ENCODE peak calls at places on chromosomes 7 and 10, in ten cellular contexts. One of them, this sample, is unnamed.

GRCh38 chr7:11642841-11643240 is 189.2 kb downstream of the THSD7A start:
- DNase-seq in left ventricle myocardium inferior: no peak
- DNase-seq in B cell: no peak
- DNase-seq in A549: no peak
- DNase-seq in tibial nerve: no peak
- DNase-seq in WTC11: no peak
- DNase-seq in cardiac muscle cell: no peak
- DNase-seq in AG04450: no peak
- DNase-seq in pancreas: no peak
- DNase-seq in GM12865: no peak
- DNase-seq in this sample: no peak

GRCh38 chr10:97937928-97938327 is 88.3 kb downstream of the GOLGA7B start:
- DNase-seq in left ventricle myocardium inferior: no peak
- DNase-seq in B cell: no peak
- DNase-seq in A549: no peak
- DNase-seq in tibial nerve: no peak
- DNase-seq in WTC11: no peak
- DNase-seq in cardiac muscle cell: no peak
- DNase-seq in AG04450: no peak
- DNase-seq in pancreas: no peak
- DNase-seq in GM12865: no peak
- DNase-seq in this sample: no peak

GRCh38 chr7:16479587-16479986 is 14.0 kb upstream of the SOSTDC1 start:
- DNase-seq in left ventricle myocardium inferior: no peak
- DNase-seq in B cell: no peak
- DNase-seq in A549: no peak
- DNase-seq in tibial nerve: no peak
- DNase-seq in WTC11: no peak
- DNase-seq in cardiac muscle cell: no peak
- DNase-seq in AG04450: no peak
- DNase-seq in pancreas: no peak
- DNase-seq in GM12865: no peak
- DNase-seq in this sample: no peak

GRCh38 chr7:151689196-151689971 is 169.7 kb upstream of the RHEB start:
- DNase-seq in left ventricle myocardium inferior: peak
- DNase-seq in B cell: peak
- DNase-seq in A549: no peak
- DNase-seq in tibial nerve: no peak
- DNase-seq in WTC11: no peak
- DNase-seq in cardiac muscle cell: peak
- DNase-seq in AG04450: no peak
- DNase-seq in pancreas: peak
- DNase-seq in GM12865: no peak
- DNase-seq in this sample: no peak

GRCh38 chr7:84294907-84295455 is 100.4 kb upstream of the SEMA3A start:
- DNase-seq in left ventricle myocardium inferior: no peak
- DNase-seq in B cell: no peak
- DNase-seq in A549: no peak
- DNase-seq in tibial nerve: no peak
- DNase-seq in WTC11: no peak
- DNase-seq in cardiac muscle cell: no peak
- DNase-seq in AG04450: no peak
- DNase-seq in pancreas: no peak
- DNase-seq in GM12865: no peak
- DNase-seq in this sample: no peak

GRCh38 chr7:132240821-132241422 is 335.3 kb downstream of the PLXNA4 start:
- DNase-seq in left ventricle myocardium inferior: no peak
- DNase-seq in B cell: no peak
- DNase-seq in A549: no peak
- DNase-seq in tibial nerve: no peak
- DNase-seq in WTC11: no peak
- DNase-seq in cardiac muscle cell: no peak
- DNase-seq in AG04450: no peak
- DNase-seq in pancreas: no peak
- DNase-seq in GM12865: no peak
- DNase-seq in this sample: no peak

GRCh38 chr10:51176976-51177690 is 102.8 kb downstream of the PRKG1 start:
- DNase-seq in left ventricle myocardium inferior: no peak
- DNase-seq in B cell: no peak
- DNase-seq in A549: no peak
- DNase-seq in tibial nerve: no peak
- DNase-seq in WTC11: no peak
- DNase-seq in cardiac muscle cell: no peak
- DNase-seq in AG04450: no peak
- DNase-seq in pancreas: no peak
- DNase-seq in GM12865: no peak
- DNase-seq in this sample: no peak

GRCh38 chr7:47938574-47939165 is 9.6 kb downstream of the PKD1L1 start:
- DNase-seq in left ventricle myocardium inferior: no peak
- DNase-seq in B cell: no peak
- DNase-seq in A549: peak
- DNase-seq in tibial nerve: no peak
- DNase-seq in WTC11: no peak
- DNase-seq in cardiac muscle cell: no peak
- DNase-seq in AG04450: no peak
- DNase-seq in pancreas: no peak
- DNase-seq in GM12865: peak
- DNase-seq in this sample: no peak

GRCh38 chr7:29748286-29749099 is 57.8 kb upstream of the WIPF3 start:
- DNase-seq in left ventricle myocardium inferior: no peak
- DNase-seq in B cell: no peak
- DNase-seq in A549: peak
- DNase-seq in tibial nerve: no peak
- DNase-seq in WTC11: no peak
- DNase-seq in cardiac muscle cell: peak
- DNase-seq in AG04450: peak
- DNase-seq in pancreas: no peak
- DNase-seq in GM12865: peak
- DNase-seq in this sample: no peak

GRCh38 chr7:33243319-33243881 is 114.0 kb downstream of the BBS9 start:
- DNase-seq in left ventricle myocardium inferior: no peak
- DNase-seq in B cell: no peak
- DNase-seq in A549: peak
- DNase-seq in tibial nerve: no peak
- DNase-seq in WTC11: no peak
- DNase-seq in cardiac muscle cell: peak
- DNase-seq in AG04450: peak
- DNase-seq in pancreas: no peak
- DNase-seq in GM12865: peak
- DNase-seq in this sample: peak

GRCh38 chr10:58661336-58661735 is 148.7 kb downstream of the BICC1 start:
- DNase-seq in left ventricle myocardium inferior: no peak
- DNase-seq in B cell: no peak
- DNase-seq in A549: no peak
- DNase-seq in tibial nerve: no peak
- DNase-seq in WTC11: no peak
- DNase-seq in cardiac muscle cell: no peak
- DNase-seq in AG04450: no peak
- DNase-seq in pancreas: no peak
- DNase-seq in GM12865: no peak
- DNase-seq in this sample: no peak

GRCh38 chr10:68082815-68083395 is 7.8 kb upstream of the HERC4 start:
- DNase-seq in left ventricle myocardium inferior: no peak
- DNase-seq in B cell: no peak
- DNase-seq in A549: peak
- DNase-seq in tibial nerve: no peak
- DNase-seq in WTC11: no peak
- DNase-seq in cardiac muscle cell: no peak
- DNase-seq in AG04450: no peak
- DNase-seq in pancreas: no peak
- DNase-seq in GM12865: no peak
- DNase-seq in this sample: no peak

GRCh38 chr10:99965700-99966099 is 44.0 kb downstream of the DNMBP start:
- DNase-seq in left ventricle myocardium inferior: no peak
- DNase-seq in B cell: no peak
- DNase-seq in A549: no peak
- DNase-seq in tibial nerve: no peak
- DNase-seq in WTC11: no peak
- DNase-seq in cardiac muscle cell: no peak
- DNase-seq in AG04450: no peak
- DNase-seq in pancreas: no peak
- DNase-seq in GM12865: no peak
- DNase-seq in this sample: no peak

GRCh38 chr10:61812052-61812721 is 89.3 kb upstream of the ARID5B start:
- DNase-seq in left ventricle myocardium inferior: no peak
- DNase-seq in B cell: no peak
- DNase-seq in A549: no peak
- DNase-seq in tibial nerve: no peak
- DNase-seq in WTC11: no peak
- DNase-seq in cardiac muscle cell: no peak
- DNase-seq in AG04450: no peak
- DNase-seq in pancreas: no peak
- DNase-seq in GM12865: peak
- DNase-seq in this sample: peak
- TF ChIP-seq CTCF in left ventricle myocardium inferior: no peak
- TF ChIP-seq CTCF in B cell: no peak
- TF ChIP-seq CTCF in A549: no peak
- TF ChIP-seq CTCF in tibial nerve: no peak
- TF ChIP-seq CTCF in WTC11: no peak
- TF ChIP-seq CTCF in cardiac muscle cell: no peak
- TF ChIP-seq CTCF in AG04450: no peak
- TF ChIP-seq CTCF in pancreas: no peak
- TF ChIP-seq CTCF in GM12865: no peak
- TF ChIP-seq CTCF in this sample: no peak

GRCh38 chr10:25768167-25768566 is 165.9 kb upstream of the MYO3A start:
- DNase-seq in left ventricle myocardium inferior: no peak
- DNase-seq in B cell: no peak
- DNase-seq in A549: no peak
- DNase-seq in tibial nerve: no peak
- DNase-seq in WTC11: no peak
- DNase-seq in cardiac muscle cell: no peak
- DNase-seq in AG04450: no peak
- DNase-seq in pancreas: no peak
- DNase-seq in GM12865: no peak
- DNase-seq in this sample: no peak
- TF ChIP-seq CTCF in left ventricle myocardium inferior: no peak
- TF ChIP-seq CTCF in B cell: no peak
- TF ChIP-seq CTCF in A549: no peak
- TF ChIP-seq CTCF in tibial nerve: no peak
- TF ChIP-seq CTCF in WTC11: no peak
- TF ChIP-seq CTCF in cardiac muscle cell: no peak
- TF ChIP-seq CTCF in AG04450: no peak
- TF ChIP-seq CTCF in pancreas: no peak
- TF ChIP-seq CTCF in GM12865: no peak
- TF ChIP-seq CTCF in this sample: no peak

GRCh38 chr10:5631936-5632335 is 34.5 kb downstream of the ASB13 start:
- DNase-seq in left ventricle myocardium inferior: no peak
- DNase-seq in B cell: no peak
- DNase-seq in A549: no peak
- DNase-seq in tibial nerve: no peak
- DNase-seq in WTC11: no peak
- DNase-seq in cardiac muscle cell: no peak
- DNase-seq in AG04450: no peak
- DNase-seq in pancreas: peak
- DNase-seq in GM12865: no peak
- DNase-seq in this sample: no peak

GRCh38 chr10:5628366-5628765 is 38.0 kb downstream of the ASB13 start:
- DNase-seq in left ventricle myocardium inferior: no peak
- DNase-seq in B cell: no peak
- DNase-seq in A549: no peak
- DNase-seq in tibial nerve: no peak
- DNase-seq in WTC11: no peak
- DNase-seq in cardiac muscle cell: no peak
- DNase-seq in AG04450: no peak
- DNase-seq in pancreas: no peak
- DNase-seq in GM12865: no peak
- DNase-seq in this sample: no peak

GRCh38 chr10:5627486-5628044 is 38.8 kb downstream of the ASB13 start:
- DNase-seq in left ventricle myocardium inferior: no peak
- DNase-seq in B cell: no peak
- DNase-seq in A549: no peak
- DNase-seq in tibial nerve: no peak
- DNase-seq in WTC11: no peak
- DNase-seq in cardiac muscle cell: no peak
- DNase-seq in AG04450: no peak
- DNase-seq in pancreas: peak
- DNase-seq in GM12865: no peak
- DNase-seq in this sample: no peak

GRCh38 chr10:5628798-5629788 is 37.3 kb downstream of the ASB13 start:
- DNase-seq in left ventricle myocardium inferior: no peak
- DNase-seq in B cell: no peak
- DNase-seq in A549: no peak
- DNase-seq in tibial nerve: no peak
- DNase-seq in WTC11: no peak
- DNase-seq in cardiac muscle cell: no peak
- DNase-seq in AG04450: peak
- DNase-seq in pancreas: no peak
- DNase-seq in GM12865: no peak
- DNase-seq in this sample: no peak

DNA sequence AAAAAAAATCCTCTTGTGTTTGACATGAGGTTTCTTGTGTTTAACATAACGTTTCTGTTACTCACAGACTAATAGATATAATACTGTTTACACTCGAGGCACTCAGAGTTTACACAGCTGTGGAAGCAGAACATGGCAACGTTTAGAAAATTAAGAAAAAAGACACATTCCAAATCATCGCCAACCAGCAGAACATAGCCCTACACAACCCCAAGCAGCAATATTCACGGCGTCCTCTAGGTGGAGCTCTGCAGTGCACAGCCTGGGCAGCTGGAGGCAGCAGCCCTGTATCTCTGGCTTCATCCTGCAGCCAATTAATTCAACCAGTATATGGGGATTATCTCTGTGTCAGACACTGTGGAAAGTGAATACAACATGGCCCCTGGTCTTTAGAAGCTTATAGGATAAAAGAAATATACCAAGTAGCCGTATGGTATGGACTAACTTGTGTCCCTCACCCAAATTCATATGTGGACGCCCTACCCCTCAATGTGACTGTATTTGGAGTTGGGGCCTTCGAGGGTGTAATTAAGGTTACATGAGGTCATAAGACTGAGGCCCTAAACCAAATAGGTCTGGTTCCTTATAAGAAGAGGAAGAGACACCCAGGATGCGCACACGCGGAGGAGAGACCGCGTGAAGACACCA is 36.5 kb downstream of the ASB13 start:
- DNase-seq in left ventricle myocardium inferior: peak
- DNase-seq in B cell: peak
- DNase-seq in A549: peak
- DNase-seq in tibial nerve: peak
- DNase-seq in WTC11: peak
- DNase-seq in cardiac muscle cell: peak
- DNase-seq in AG04450: peak
- DNase-seq in pancreas: peak
- DNase-seq in GM12865: peak
- DNase-seq in this sample: peak
- TF ChIP-seq CTCF in left ventricle myocardium inferior: peak
- TF ChIP-seq CTCF in B cell: peak
- TF ChIP-seq CTCF in A549: peak
- TF ChIP-seq CTCF in tibial nerve: peak
- TF ChIP-seq CTCF in WTC11: peak
- TF ChIP-seq CTCF in cardiac muscle cell: peak
- TF ChIP-seq CTCF in AG04450: peak
- TF ChIP-seq CTCF in pancreas: peak
- TF ChIP-seq CTCF in GM12865: peak
- TF ChIP-seq CTCF in this sample: peak

DNA sequence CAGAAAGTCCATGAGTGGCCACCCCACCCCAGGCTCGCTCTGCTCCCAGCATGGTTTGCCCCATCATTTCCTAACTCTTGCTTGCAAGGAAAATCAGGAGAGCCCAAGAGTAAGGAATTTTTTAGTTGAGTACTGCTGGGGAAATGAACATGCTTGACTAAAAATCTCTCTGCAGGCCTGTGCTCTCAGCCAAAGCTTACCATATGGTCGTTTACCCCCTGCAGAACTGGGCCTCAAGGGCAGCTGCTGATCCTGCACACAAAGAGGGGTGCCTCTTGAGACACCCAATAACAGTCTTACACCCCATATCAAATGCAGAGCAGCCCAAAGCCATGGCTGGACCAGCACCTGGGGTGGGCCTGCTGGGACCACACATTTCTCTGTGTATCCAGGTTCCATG is 183.2 kb downstream of the CXCL12 start:
- DNase-seq in left ventricle myocardium inferior: no peak
- DNase-seq in B cell: no peak
- DNase-seq in A549: no peak
- DNase-seq in tibial nerve: no peak
- DNase-seq in WTC11: no peak
- DNase-seq in cardiac muscle cell: no peak
- DNase-seq in AG04450: no peak
- DNase-seq in pancreas: no peak
- DNase-seq in GM12865: no peak
- DNase-seq in this sample: no peak
- TF ChIP-seq CTCF in left ventricle myocardium inferior: no peak
- TF ChIP-seq CTCF in B cell: no peak
- TF ChIP-seq CTCF in A549: no peak
- TF ChIP-seq CTCF in tibial nerve: no peak
- TF ChIP-seq CTCF in WTC11: no peak
- TF ChIP-seq CTCF in cardiac muscle cell: no peak
- TF ChIP-seq CTCF in AG04450: no peak
- TF ChIP-seq CTCF in pancreas: no peak
- TF ChIP-seq CTCF in GM12865: no peak
- TF ChIP-seq CTCF in this sample: no peak